ENCODE peak calls at places on chromosomes 4 and X, in seven cellular contexts. Q is cardiac muscle cell; V is gastrocnemius medialis; A is tibial artery; L is lung; I is CD8-positive, alpha-beta T cell; J is ascending aorta. F is an unnamed sample. For H3K4me1, the result is how much of the 10 kb centered on the place peaks cover.

GRCh38 chrX:56729152-56729557 is at the start of gene NBDY:
- DNase-seq in Q (peak), V (no peak), A (peak), L (no peak), I (peak), J (peak), F (peak)

GRCh38 chr4:82913305-82913704 is 12.8 kb downstream of the THAP9 start:
- DNase-seq in Q (no peak), V (no peak), A (no peak), L (no peak), I (no peak), J (no peak), F (no peak)

GRCh38 chr4:742742-743311 is 37.2 kb downstream of the PCGF3 start:
- DNase-seq in Q (peak), V (peak), A (no peak), L (peak), I (peak), J (no peak), F (peak)

GRCh38 chr4:10891866-10892265 is 207.3 kb upstream of the CLNK start:
- DNase-seq in Q (no peak), V (no peak), A (no peak), L (no peak), I (no peak), J (no peak), F (no peak)

GRCh38 chrX:134287356-134287755 is 50.4 kb downstream of the CCDC160 start:
- DNase-seq in Q (no peak), V (no peak), A (no peak), L (no peak), I (no peak), J (no peak), F (no peak)

GRCh38 chrX:70034646-70035045 is 15.1 kb downstream of the AWAT2 start:
- DNase-seq in Q (no peak), V (no peak), A (no peak), L (no peak), I (no peak), J (no peak), F (no peak)

GRCh38 chr4:35459045-35459444 is 785.3 kb downstream of the ARAP2 start:
- DNase-seq in Q (no peak), V (no peak), A (no peak), L (no peak), I (no peak), J (no peak), F (no peak)

GRCh38 chrX:26651755-26652154 is 435.8 kb downstream of the MAGEB5 start:
- DNase-seq in Q (no peak), V (no peak), A (no peak), L (no peak), I (no peak), J (no peak), F (no peak)

GRCh38 chr4:67873116-67873515 is 10.7 kb downstream of the TMPRSS11D start:
- DNase-seq in Q (no peak), V (no peak), A (no peak), L (no peak), I (no peak), J (no peak), F (no peak)

GRCh38 chr4:1200425-1201035 is 28.1 kb upstream of the SPON2 start:
- DNase-seq in Q (no peak), V (peak), A (peak), L (no peak), I (peak), J (peak), F (peak)

GRCh38 chrX:130097507-130098201 is 12.6 kb downstream of the ELF4 start:
- DNase-seq in Q (no peak), V (no peak), A (no peak), L (no peak), I (peak), J (no peak), F (no peak)

GRCh38 chr4:65502151-65502691 is 168.1 kb downstream of the EPHA5 start:
- DNase-seq in Q (no peak), V (no peak), A (no peak), L (no peak), I (no peak), J (no peak), F (no peak)

GRCh38 chrX:134764202-134764785 is 106.0 kb upstream of the PLAC1 start:
- DNase-seq in Q (no peak), V (no peak), A (no peak), L (no peak), I (no peak), J (no peak), F (no peak)

GRCh38 chrX:71809886-71810285 is 46.7 kb downstream of the CXorf49B start:
- DNase-seq in Q (no peak), V (no peak), A (no peak), L (no peak), I (no peak), J (no peak), F (no peak)

GRCh38 chrX:55524487-55524886 is 34.8 kb upstream of the USP51 start:
- DNase-seq in Q (peak), V (no peak), A (no peak), L (no peak), I (no peak), J (no peak), F (no peak)
- TF ChIP-seq CTCF in Q (peak), V (no peak), A (peak), L (no peak), I (no peak), J (no peak), F (peak)

DNA sequence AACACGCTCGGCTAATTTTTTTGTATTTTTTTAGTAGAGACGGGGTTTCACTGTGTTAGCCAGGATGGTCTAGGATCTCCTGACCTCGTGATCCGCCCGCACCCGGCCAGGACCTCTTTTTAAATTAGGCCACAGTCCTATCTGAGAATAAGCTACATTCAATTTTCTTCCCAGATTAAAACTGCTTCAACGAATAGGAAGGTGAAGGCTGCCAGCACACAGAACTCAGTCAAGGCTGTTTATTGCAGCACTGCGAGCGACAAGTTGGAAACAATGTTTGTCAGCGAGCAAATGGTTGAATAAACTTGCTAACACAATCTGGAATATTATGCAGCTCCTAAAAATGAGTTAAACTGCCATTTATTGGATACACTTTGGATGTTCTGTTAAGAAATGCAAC is 1.9 kb downstream of the GRPEL1 start:
- DNase-seq in Q (no peak), V (no peak), A (no peak), L (no peak), I (no peak), J (peak), F (no peak)
- H3K4me1 ChIP-seq in Q (under half), V (under half), A (under half), L (under half), I (under half), J (under half), F (under half)

GRCh38 chr4:8268901-8269534 is 536 bp upstream of the HTRA3 start:
- DNase-seq in Q (no peak), V (no peak), A (no peak), L (no peak), I (no peak), J (no peak), F (no peak)
- TF ChIP-seq CTCF in Q (no peak), V (no peak), A (no peak), L (no peak), I (no peak), J (no peak), F (no peak)

DNA sequence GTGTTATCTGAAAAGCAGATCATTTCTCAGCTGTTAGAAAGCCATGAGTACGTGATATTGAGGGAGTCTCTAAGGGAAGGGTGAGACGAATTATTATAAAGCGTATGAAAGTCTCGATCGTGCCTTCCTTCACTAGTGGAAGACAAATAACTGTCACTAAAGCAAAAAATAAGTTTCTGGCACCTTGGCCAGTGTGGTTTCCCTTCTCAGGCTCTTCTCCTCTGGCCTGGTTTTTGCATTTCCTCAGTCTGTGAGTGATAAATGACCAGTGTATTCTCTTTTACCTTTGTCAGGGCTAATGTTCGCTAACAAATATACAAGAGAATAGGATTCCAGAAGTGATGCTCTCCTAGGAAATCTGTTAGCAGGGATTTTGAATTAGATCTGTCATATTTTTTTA is 19.7 kb downstream of the TXK start:
- DNase-seq in Q (no peak), V (no peak), A (no peak), L (no peak), I (no peak), J (no peak), F (no peak)
- H3K4me1 ChIP-seq in Q (under half), V (under half), A (under half), L (under half), I (half or more), J (under half), F (under half)

F was measured in heart left ventricle.